ENCODE peak calls at places on chromosome 12, in six cellular contexts. P, Y, F, J, L and E are unnamed samples.

GRCh38 chr12:52876371-52876770 is 27.6 kb upstream of the KRT78 start:
- DNase-seq in P (no peak), Y (no peak), F (no peak), J (no peak), L (no peak), E (no peak)

GRCh38 chr12:80698266-80698665 is 9.2 kb upstream of the MYF6 start:
- DNase-seq in P (no peak), Y (no peak), F (no peak), J (no peak), L (no peak), E (no peak)

GRCh38 chr12:27511723-27512045 is 12.3 kb upstream of the PPFIBP1 start:
- DNase-seq in P (no peak), Y (no peak), F (no peak), J (no peak), L (no peak), E (no peak)

GRCh38 chr12:94938583-94938982 is 64.9 kb downstream of the NDUFA12 start:
- DNase-seq in P (no peak), Y (no peak), F (no peak), J (no peak), L (no peak), E (no peak)

GRCh38 chr12:109718390-109718789 is 4.8 kb downstream of the FAM222A start:
- DNase-seq in P (no peak), Y (peak), F (no peak), J (no peak), L (no peak), E (no peak)

GRCh38 chr12:110906985-110907384 is 13.4 kb downstream of the MYL2 start:
- DNase-seq in P (no peak), Y (no peak), F (no peak), J (no peak), L (no peak), E (no peak)

GRCh38 chr12:65720136-65720535 is 104.1 kb upstream of the HMGA2 start:
- DNase-seq in P (no peak), Y (no peak), F (peak), J (no peak), L (no peak), E (no peak)

GRCh38 chr12:132887513-132888341 is at the start of gene CHFR:
- DNase-seq in P (peak), Y (peak), F (peak), J (peak), L (peak), E (peak)

GRCh38 chr12:98743362-98743953 is 98.4 kb downstream of the APAF1 start:
- DNase-seq in P (no peak), Y (peak), F (no peak), J (no peak), L (peak), E (no peak)

GRCh38 chr12:57765003-57765697 is 1.7 kb downstream of the CYP27B1 start:
- DNase-seq in P (no peak), Y (no peak), F (no peak), J (no peak), L (peak), E (peak)
- TF ChIP-seq CTCF in P (no peak), Y (peak), F (peak), J (peak), L (peak), E (no peak)

GRCh38 chr12:115946867-115947695 is 330.4 kb downstream of the MED13L start:
- DNase-seq in P (no peak), Y (no peak), F (no peak), J (no peak), L (no peak), E (no peak)
- TF ChIP-seq CTCF in P (no peak), Y (peak), F (peak), J (no peak), L (peak), E (no peak)

GRCh38 chr12:73625226-73625625 is 912.4 kb upstream of the ATXN7L3B start:
- DNase-seq in P (no peak), Y (no peak), F (no peak), J (no peak), L (no peak), E (no peak)

GRCh38 chr12:73629171-73629570 is 908.5 kb upstream of the ATXN7L3B start:
- DNase-seq in P (no peak), Y (no peak), F (no peak), J (no peak), L (no peak), E (no peak)

GRCh38 chr12:73632191-73632590 is 905.4 kb upstream of the ATXN7L3B start:
- DNase-seq in P (no peak), Y (no peak), F (no peak), J (no peak), L (no peak), E (no peak)

GRCh38 chr12:73632661-73633060 is 905.0 kb upstream of the ATXN7L3B start:
- DNase-seq in P (no peak), Y (no peak), F (no peak), J (no peak), L (no peak), E (no peak)

GRCh38 chr12:73629893-73630872 is 907.5 kb upstream of the ATXN7L3B start:
- DNase-seq in P (no peak), Y (no peak), F (no peak), J (no peak), L (no peak), E (no peak)
- TF ChIP-seq CTCF in P (no peak), Y (peak), F (no peak), J (no peak), L (no peak), E (no peak)

GRCh38 chr12:92574911-92575570 is 127.7 kb upstream of the PLEKHG7 start:
- DNase-seq in P (no peak), Y (no peak), F (no peak), J (no peak), L (no peak), E (no peak)

GRCh38 chr12:92573104-92573503 is 129.7 kb upstream of the PLEKHG7 start:
- DNase-seq in P (no peak), Y (no peak), F (no peak), J (no peak), L (no peak), E (no peak)

GRCh38 chr12:92571844-92572543 is 130.8 kb upstream of the PLEKHG7 start:
- DNase-seq in P (no peak), Y (no peak), F (no peak), J (no peak), L (no peak), E (no peak)

GRCh38 chr12:92571169-92571568 is 131.6 kb upstream of the PLEKHG7 start:
- DNase-seq in P (no peak), Y (no peak), F (no peak), J (no peak), L (no peak), E (no peak)

GRCh38 chr12:92574046-92574783 is 128.6 kb upstream of the PLEKHG7 start:
- DNase-seq in P (no peak), Y (no peak), F (no peak), J (no peak), L (no peak), E (no peak)
- TF ChIP-seq CTCF in P (no peak), Y (peak), F (peak), J (peak), L (peak), E (no peak)

GRCh38 chr12:3487027-3487426 is 4.0 kb upstream of the PRMT8 start:
- DNase-seq in P (no peak), Y (no peak), F (no peak), J (no peak), L (no peak), E (no peak)
- TF ChIP-seq CTCF in P (no peak), Y (no peak), F (no peak), J (no peak), L (no peak), E (no peak)

GRCh38 chr12:127147724-127148123 is 1119.2 kb upstream of the TMEM132C start:
- DNase-seq in P (no peak), Y (no peak), F (no peak), J (no peak), L (no peak), E (no peak)

GRCh38 chr12:127149226-127149964 is 1117.6 kb upstream of the TMEM132C start:
- DNase-seq in P (no peak), Y (no peak), F (peak), J (no peak), L (no peak), E (no peak)

GRCh38 chr12:127150028-127150427 is 1116.9 kb upstream of the TMEM132C start:
- DNase-seq in P (no peak), Y (no peak), F (no peak), J (no peak), L (no peak), E (no peak)

GRCh38 chr12:127148318-127148717 is 1118.7 kb upstream of the TMEM132C start:
- DNase-seq in P (no peak), Y (no peak), F (no peak), J (no peak), L (no peak), E (no peak)

GRCh38 chr12:127150479-127150878 is 1116.5 kb upstream of the TMEM132C start:
- DNase-seq in P (no peak), Y (no peak), F (no peak), J (no peak), L (no peak), E (no peak)
- TF ChIP-seq CTCF in P (no peak), Y (no peak), F (no peak), J (no peak), L (no peak), E (no peak)

GRCh38 chr12:48286665-48287064 is 64.1 kb downstream of the ZNF641 start:
- DNase-seq in P (no peak), Y (peak), F (no peak), J (no peak), L (no peak), E (peak)
- TF ChIP-seq CTCF in P (no peak), Y (peak), F (peak), J (no peak), L (peak), E (no peak)

GRCh38 chr12:125194999-125195398 is 129.8 kb downstream of the AACS start:
- DNase-seq in P (no peak), Y (no peak), F (no peak), J (no peak), L (no peak), E (no peak)

GRCh38 chr12:125201940-125202339 is 136.7 kb downstream of the AACS start:
- DNase-seq in P (no peak), Y (no peak), F (no peak), J (no peak), L (no peak), E (no peak)

GRCh38 chr12:125202421-125202820 is 137.2 kb downstream of the AACS start:
- DNase-seq in P (no peak), Y (no peak), F (no peak), J (no peak), L (no peak), E (no peak)

GRCh38 chr12:125197326-125197725 is 132.1 kb downstream of the AACS start:
- DNase-seq in P (no peak), Y (no peak), F (no peak), J (no peak), L (no peak), E (no peak)

DNA sequence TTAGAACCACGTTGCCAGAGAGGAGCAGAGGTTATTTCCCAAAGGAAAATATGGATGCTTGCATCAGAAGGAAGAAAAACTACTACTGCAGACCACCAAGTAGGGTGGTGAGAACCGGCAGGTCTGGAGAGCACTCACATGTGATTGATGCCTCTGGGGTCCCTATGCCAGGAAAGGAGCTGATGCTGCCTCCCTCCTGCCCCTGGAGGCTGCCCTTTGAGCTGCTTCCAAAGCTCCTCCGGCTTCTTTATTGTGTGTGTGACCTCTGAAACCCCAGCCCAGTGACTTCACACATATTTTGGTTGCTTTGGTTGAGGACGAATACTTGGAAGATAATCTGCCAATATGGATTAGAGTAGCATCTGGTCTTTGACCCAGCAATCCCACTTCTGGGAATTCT is 133.4 kb downstream of the AACS start:
- DNase-seq in P (no peak), Y (no peak), F (no peak), J (no peak), L (no peak), E (no peak)
- TF ChIP-seq CTCF in P (no peak), Y (no peak), F (no peak), J (no peak), L (no peak), E (no peak)

GRCh38 chr12:116274552-116275375 is 2.7 kb downstream of the MED13L start:
- DNase-seq in P (no peak), Y (no peak), F (no peak), J (no peak), L (no peak), E (no peak)

GRCh38 chr12:116278667-116279066 is 1.2 kb upstream of the MED13L start:
- DNase-seq in P (no peak), Y (no peak), F (no peak), J (no peak), L (no peak), E (no peak)

GRCh38 chr12:116278259-116278595 is 734 bp upstream of the MED13L start:
- DNase-seq in P (no peak), Y (no peak), F (no peak), J (no peak), L (no peak), E (no peak)

GRCh38 chr12:116277393-116278258 is at the start of gene MED13L:
- DNase-seq in P (peak), Y (peak), F (peak), J (peak), L (peak), E (peak)

GRCh38 chr12:116276433-116277216 is 868 bp downstream of the MED13L start:
- DNase-seq in P (peak), Y (peak), F (peak), J (peak), L (peak), E (peak)
- TF ChIP-seq CTCF in P (no peak), Y (no peak), F (peak), J (no peak), L (no peak), E (no peak)

GRCh38 chr12:5773550-5773949 is 171.5 kb downstream of the ANO2 start:
- DNase-seq in P (no peak), Y (no peak), F (no peak), J (no peak), L (no peak), E (no peak)
- TF ChIP-seq CTCF in P (no peak), Y (no peak), F (no peak), J (no peak), L (no peak), E (no peak)